ENCODE peak calls at places on chromosomes 5 and 9, in nine cellular contexts. B is cardiac muscle cell; T is tibial artery; I is sigmoid colon; Z is glutamatergic neuron; N is CD8-positive, alpha-beta T cell; D is mesothelial cell of epicardium; W is CD4-positive, alpha-beta T cell; U is body of pancreas. V is an unnamed sample.

GRCh38 chr5:34684281-34684979 is 28.3 kb downstream of the RAI14 start:
- DNase-seq in B (peak), T (no peak), I (no peak), Z (no peak), N (no peak), D (no peak), W (no peak), U (peak), V (no peak)

GRCh38 chr5:6737043-6737941 is 24.1 kb downstream of the TENT4A start:
- DNase-seq in B (no peak), T (no peak), I (no peak), Z (no peak), N (no peak), D (no peak), W (no peak), U (no peak), V (no peak)

GRCh38 chr5:107869459-107870115 is 198.8 kb upstream of the EFNA5 start:
- DNase-seq in B (no peak), T (no peak), I (no peak), Z (peak), N (no peak), D (no peak), W (no peak), U (no peak), V (no peak)

GRCh38 chr5:148388692-148389091 is 4.9 kb downstream of the FBXO38 start:
- DNase-seq in B (no peak), T (no peak), I (no peak), Z (no peak), N (no peak), D (no peak), W (no peak), U (no peak), V (no peak)

GRCh38 chr5:58300346-58300745 is 159.5 kb downstream of the PLK2 start:
- DNase-seq in B (no peak), T (no peak), I (no peak), Z (no peak), N (no peak), D (no peak), W (no peak), U (no peak), V (no peak)

GRCh38 chr5:88183255-88183654 is 85.4 kb downstream of the TMEM161B start:
- DNase-seq in B (no peak), T (no peak), I (no peak), Z (no peak), N (no peak), D (no peak), W (no peak), U (no peak), V (no peak)

GRCh38 chr5:77550416-77550815 is 58.3 kb upstream of the WDR41 start:
- DNase-seq in B (no peak), T (no peak), I (no peak), Z (no peak), N (no peak), D (no peak), W (no peak), U (no peak), V (no peak)

GRCh38 chr5:112142769-112143270 is 276.3 kb downstream of the EPB41L4A start:
- DNase-seq in B (no peak), T (no peak), I (no peak), Z (no peak), N (no peak), D (no peak), W (no peak), U (peak), V (no peak)

GRCh38 chr5:60675286-60675685 is 24.7 kb downstream of the DEPDC1B start:
- DNase-seq in B (no peak), T (no peak), I (no peak), Z (no peak), N (no peak), D (no peak), W (no peak), U (no peak), V (no peak)

GRCh38 chr5:60674670-60675069 is 25.3 kb downstream of the DEPDC1B start:
- DNase-seq in B (no peak), T (no peak), I (no peak), Z (no peak), N (no peak), D (no peak), W (no peak), U (no peak), V (no peak)

GRCh38 chr5:60674251-60674650 is 25.7 kb downstream of the DEPDC1B start:
- DNase-seq in B (no peak), T (no peak), I (no peak), Z (no peak), N (no peak), D (no peak), W (no peak), U (no peak), V (no peak)

GRCh38 chr5:60679816-60680215 is 20.1 kb downstream of the DEPDC1B start:
- DNase-seq in B (no peak), T (no peak), I (no peak), Z (no peak), N (no peak), D (no peak), W (no peak), U (no peak), V (no peak)

DNA sequence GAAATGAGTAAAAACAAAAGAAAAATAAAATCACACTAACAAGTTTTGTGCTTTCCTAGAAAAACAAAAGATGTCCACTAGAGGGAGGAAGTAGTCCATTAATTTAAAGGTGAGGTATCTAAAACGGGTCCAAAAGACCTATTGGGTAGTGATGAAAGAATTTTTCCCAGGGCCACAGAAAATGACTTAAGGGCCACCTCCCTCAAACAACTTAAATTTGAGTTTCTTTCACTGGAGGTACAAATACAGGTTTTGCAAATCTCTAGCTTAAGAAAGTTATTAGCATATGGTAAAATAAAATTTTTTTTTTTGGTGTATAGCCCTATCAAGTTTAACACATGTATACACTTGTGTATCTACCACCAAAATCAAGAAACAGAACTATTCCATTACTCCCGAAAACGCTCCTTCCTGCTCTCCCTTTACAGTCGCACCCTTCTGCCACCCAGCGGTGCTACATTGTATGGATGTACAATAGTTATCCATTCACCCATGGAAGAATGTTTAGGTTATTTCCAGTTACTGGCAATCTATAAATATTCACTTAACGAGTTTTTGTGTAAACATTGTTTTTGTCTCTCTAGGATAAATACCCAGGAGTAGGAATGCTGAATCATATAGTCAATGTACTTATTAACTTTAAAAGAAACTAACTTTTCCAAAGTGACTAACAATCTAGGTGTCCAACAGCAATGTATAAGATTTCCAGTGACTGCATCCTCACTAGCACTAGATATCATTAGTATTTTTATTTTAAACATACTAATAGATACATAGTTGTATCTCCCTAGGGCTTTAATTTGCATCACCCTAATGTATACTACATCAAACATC is 21.9 kb downstream of the DEPDC1B start:
- DNase-seq in B (peak), T (no peak), I (no peak), Z (no peak), N (no peak), D (no peak), W (no peak), U (peak), V (no peak)
- TF ChIP-seq CTCF in B (peak), T (peak), I (no peak), Z (peak), N (peak), D (peak), W (peak), U (peak), V (peak)

GRCh38 chr9:19551124-19551929 is 142.5 kb downstream of the ACER2 start:
- DNase-seq in B (peak), T (no peak), I (no peak), Z (no peak), N (no peak), D (no peak), W (no peak), U (no peak), V (no peak)
- TF ChIP-seq CTCF in B (no peak), T (no peak), I (no peak), Z (no peak), N (no peak), D (no peak), W (no peak), U (no peak), V (no peak)

GRCh38 chr5:59660737-59661136 is 232.8 kb downstream of the PDE4D start:
- DNase-seq in B (peak), T (no peak), I (no peak), Z (no peak), N (no peak), D (no peak), W (no peak), U (no peak), V (no peak)
- TF ChIP-seq CTCF in B (peak), T (peak), I (no peak), Z (no peak), N (no peak), D (no peak), W (no peak), U (peak), V (peak)

GRCh38 chr5:143955140-143955539 is 143.2 kb downstream of the HMHB1 start:
- DNase-seq in B (no peak), T (no peak), I (no peak), Z (no peak), N (no peak), D (no peak), W (no peak), U (no peak), V (no peak)

GRCh38 chr5:143952809-143953208 is 140.8 kb downstream of the HMHB1 start:
- DNase-seq in B (no peak), T (no peak), I (no peak), Z (no peak), N (no peak), D (no peak), W (no peak), U (no peak), V (no peak)

GRCh38 chr5:143957455-143957854 is 145.5 kb downstream of the HMHB1 start:
- DNase-seq in B (no peak), T (no peak), I (no peak), Z (no peak), N (no peak), D (no peak), W (no peak), U (no peak), V (no peak)
- TF ChIP-seq CTCF in B (peak), T (no peak), I (no peak), Z (peak), N (no peak), D (peak), W (peak), U (no peak), V (peak)

GRCh38 chr9:35814106-35814840 is 569 bp downstream of the HINT2 start:
- DNase-seq in B (peak), T (peak), I (peak), Z (peak), N (no peak), D (no peak), W (no peak), U (peak), V (peak)
- TF ChIP-seq CTCF in B (peak), T (no peak), I (no peak), Z (peak), N (no peak), D (no peak), W (no peak), U (peak), V (peak)

GRCh38 chr9:88660611-88661010 is 125.6 kb downstream of the NXNL2 start:
- DNase-seq in B (peak), T (no peak), I (no peak), Z (peak), N (no peak), D (no peak), W (no peak), U (no peak), V (no peak)
- TF ChIP-seq CTCF in B (peak), T (peak), I (no peak), Z (peak), N (no peak), D (no peak), W (no peak), U (no peak), V (peak)

DNA sequence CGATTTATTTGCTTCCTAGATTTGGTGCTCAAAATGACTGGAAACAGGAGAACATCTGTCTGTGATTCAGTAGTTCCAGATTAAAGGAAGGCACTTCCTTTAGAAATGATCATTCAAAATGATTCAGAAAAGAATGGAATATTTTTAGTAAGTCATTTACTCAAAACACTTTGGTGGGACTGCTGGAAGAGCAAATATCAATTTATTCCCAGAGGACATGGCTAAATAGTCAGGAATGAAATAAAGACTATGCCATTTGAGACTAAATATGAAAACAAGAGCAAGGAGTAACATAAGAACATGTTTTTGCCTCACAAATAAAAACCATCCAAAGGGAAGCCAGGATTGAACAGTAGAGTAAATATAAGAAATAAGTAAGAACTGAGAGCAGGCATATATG is 138.6 kb upstream of the RASA1 start:
- DNase-seq in B (no peak), T (no peak), I (no peak), Z (no peak), N (no peak), D (no peak), W (no peak), U (no peak), V (no peak)
- TF ChIP-seq CTCF in B (no peak), T (no peak), I (no peak), Z (no peak), N (no peak), D (no peak), W (no peak), U (no peak), V (no peak)